ENCODE peak calls at places on chromosomes 6 and 20, in five cellular contexts. F is Calu3, N is Peyer's patch, Y is foreskin fibroblast, L is DMS153. V is an unnamed sample.

GRCh38 chr6:107353773-107354382 is 105.5 kb downstream of the PDSS2 start:
- DNase-seq in F (no peak), N (no peak), Y (no peak), L (no peak), V (no peak)

GRCh38 chr20:58277578-58278344 is 31.8 kb upstream of the RAB22A start:
- DNase-seq in F (no peak), N (no peak), Y (no peak), L (no peak), V (no peak)

GRCh38 chr20:49928411-49929141 is 7.6 kb upstream of the RNF114 start:
- DNase-seq in F (peak), N (peak), Y (peak), L (peak), V (peak)

GRCh38 chr6:47741807-47742206 is 40.0 kb upstream of the OPN5 start:
- DNase-seq in F (peak), N (no peak), Y (no peak), L (no peak), V (no peak)

GRCh38 chr6:3526962-3527796 is 70.3 kb upstream of the SLC22A23 start:
- DNase-seq in F (no peak), N (no peak), Y (no peak), L (no peak), V (no peak)

GRCh38 chr6:71478834-71479541 is 190.4 kb downstream of the OGFRL1 start:
- DNase-seq in F (no peak), N (no peak), Y (peak), L (no peak), V (no peak)

GRCh38 chr6:31958741-31959739 is at the start of the genes NELFE and SKIC2:
- DNase-seq in F (peak), N (peak), Y (peak), L (peak), V (peak)

GRCh38 chr20:40741507-40742106 is 52.6 kb upstream of the MAFB start:
- DNase-seq in F (peak), N (peak), Y (peak), L (no peak), V (peak)

GRCh38 chr6:53703047-53703446 is 37.5 kb upstream of the KLHL31 start:
- DNase-seq in F (no peak), N (no peak), Y (no peak), L (peak), V (no peak)

GRCh38 chr6:95511404-95511803 is 65.9 kb upstream of the MANEA start:
- DNase-seq in F (no peak), N (no peak), Y (no peak), L (no peak), V (no peak)

GRCh38 chr6:3307436-3307835 is 48.7 kb downstream of the PSMG4 start:
- DNase-seq in F (no peak), N (peak), Y (no peak), L (no peak), V (no peak)

GRCh38 chr20:52975024-52975732 is 3.0 kb downstream of the TSHZ2 start:
- DNase-seq in F (no peak), N (no peak), Y (no peak), L (no peak), V (no peak)

GRCh38 chr6:53825514-53826321 is 30.9 kb downstream of the LRRC1 start:
- DNase-seq in F (no peak), N (no peak), Y (no peak), L (no peak), V (no peak)

GRCh38 chr6:73121421-73121993 is 103.8 kb downstream of the KHDC1L start:
- DNase-seq in F (no peak), N (no peak), Y (no peak), L (no peak), V (no peak)

GRCh38 chr6:41705996-41706835 is 29.2 kb downstream of the TFEB start:
- DNase-seq in F (peak), N (peak), Y (peak), L (no peak), V (peak)

GRCh38 chr20:20230741-20231140 is 137.2 kb upstream of the INSM1 start:
- DNase-seq in F (no peak), N (no peak), Y (no peak), L (no peak), V (no peak)

GRCh38 chr6:50843842-50844241 is 25.2 kb downstream of the TFAP2B start:
- DNase-seq in F (no peak), N (no peak), Y (no peak), L (no peak), V (no peak)

GRCh38 chr20:58069796-58070663 is 158.4 kb downstream of the ANKRD60 start:
- DNase-seq in F (no peak), N (peak), Y (no peak), L (no peak), V (no peak)

V was measured in CD14-positive monocyte.